ENCODE peak calls at places on chromosomes 1 and 21, in six cellular contexts. O is A549, H is K562, X is endothelial cell of umbilical vein, L is GM12878, Q is HepG2. E is an unnamed sample.

GRCh38 chr1:103457856-103458255 is 67.6 kb upstream of the RNPC3 start:
- DNase-seq in L (no peak), H (no peak), X (no peak), Q (no peak), O (no peak), E (no peak)

GRCh38 chr1:21886486-21887215 is 50.5 kb downstream of the HSPG2 start:
- DNase-seq in H (peak), O (no peak), Q (no peak), X (no peak), L (no peak), E (no peak)

GRCh38 chr1:161929137-161929536 is 94.5 kb downstream of the OLFML2B start:
- DNase-seq in L (no peak), X (no peak), H (no peak), O (no peak), Q (no peak), E (no peak)

GRCh38 chr1:9292361-9293240 is at the start of gene SPSB1:
- DNase-seq in Q (peak), H (peak), X (peak), O (no peak), L (no peak), E (peak)

GRCh38 chr1:22747021-22747734 is 36.5 kb downstream of the EPHB2 start:
- DNase-seq in L (no peak), X (peak), H (no peak), Q (no peak), O (peak), E (no peak)

GRCh38 chr1:25973610-25974355 is 24.1 kb downstream of the PAFAH2 start:
- DNase-seq in L (no peak), H (no peak), X (no peak), Q (no peak), O (no peak), E (no peak)

GRCh38 chr1:92877081-92877711 is 45.4 kb downstream of the RPL5 start:
- DNase-seq in X (no peak), H (no peak), Q (no peak), L (no peak), O (no peak), E (no peak)

GRCh38 chr1:116498789-116499628 is 71.8 kb downstream of the CD58 start:
- DNase-seq in H (peak), L (no peak), Q (peak), O (peak), X (peak), E (peak)

GRCh38 chr21:38355992-38356781 is 99.4 kb downstream of the KCNJ15 start:
- DNase-seq in O (peak), H (peak), Q (peak), X (peak), L (peak), E (peak)

GRCh38 chr1:234874291-234875288 is 254.0 kb downstream of the TOMM20 start:
- DNase-seq in L (no peak), X (no peak), Q (peak), H (peak), O (no peak), E (peak)

GRCh38 chr1:213423041-213423440 is 372.0 kb downstream of the RPS6KC1 start:
- DNase-seq in L (no peak), H (no peak), O (no peak), Q (no peak), X (no peak), E (no peak)

GRCh38 chr1:156228501-156228900 is 13.5 kb upstream of the BGLAP start:
- DNase-seq in H (no peak), L (no peak), X (no peak), O (no peak), Q (no peak), E (no peak)

GRCh38 chr1:156221986-156222692 is 9.3 kb downstream of the PMF1 start:
- DNase-seq in Q (no peak), X (no peak), H (no peak), L (no peak), O (no peak), E (no peak)

GRCh38 chr1:156226782-156227181 is 14.0 kb downstream of the PMF1 start:
- DNase-seq in X (no peak), L (no peak), H (no peak), Q (no peak), O (no peak), E (no peak)

GRCh38 chr1:156226116-156226538 is 13.3 kb downstream of the PMF1 start:
- DNase-seq in L (peak), X (no peak), H (no peak), O (no peak), Q (no peak), E (no peak)

DNA sequence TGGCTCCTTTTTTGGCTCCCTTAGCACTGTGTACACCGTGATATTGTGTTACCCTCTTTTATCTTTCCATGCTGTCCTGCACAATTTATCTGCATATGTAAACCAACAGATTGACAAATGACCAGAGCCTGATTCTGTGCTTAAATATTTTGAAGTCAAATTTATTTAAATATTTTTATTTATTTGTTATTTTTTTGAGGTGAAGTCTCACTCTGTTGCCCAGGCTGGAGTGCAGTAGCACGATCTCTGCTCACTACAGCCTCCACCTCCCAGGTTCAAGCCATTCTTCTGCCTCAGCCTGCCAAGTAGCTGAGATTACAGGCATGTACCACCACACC is 12.8 kb downstream of the PMF1 start:
- DNase-seq in H (no peak), L (no peak), X (no peak), Q (no peak), O (no peak), E (no peak)
- TF ChIP-seq CTCF in H (no peak), L (no peak), X (no peak), Q (no peak), O (peak), E (no peak)

GRCh38 chr1:98865796-98866195 is 138.9 kb downstream of the PLPPR5 start:
- DNase-seq in L (no peak), Q (no peak), O (no peak), X (no peak), H (no peak), E (no peak)
- TF ChIP-seq MYC in L (no peak), Q (no peak), O (no peak), X (no peak), H (no peak), E (no peak)

GRCh38 chr1:240691521-240692338 is 79.8 kb upstream of the GREM2 start:
- DNase-seq in H (peak), X (no peak), Q (peak), L (no peak), O (peak), E (peak)
- TF ChIP-seq CTCF in H (no peak), X (no peak), Q (peak), L (peak), O (peak), E (peak)

GRCh38 chr1:151416231-151416630 is 16.9 kb downstream of the PSMB4 start:
- DNase-seq in Q (no peak), X (no peak), H (no peak), L (no peak), O (no peak), E (peak)

GRCh38 chr1:151418048-151418447 is 18.7 kb downstream of the PSMB4 start:
- DNase-seq in L (no peak), O (no peak), Q (no peak), X (no peak), H (no peak), E (no peak)

GRCh38 chr1:151425103-151425502 is 25.7 kb downstream of the PSMB4 start:
- DNase-seq in L (no peak), Q (no peak), H (no peak), X (no peak), O (no peak), E (no peak)

GRCh38 chr1:151419819-151420218 is 20.4 kb downstream of the PSMB4 start:
- DNase-seq in X (no peak), L (no peak), Q (no peak), O (no peak), H (no peak), E (no peak)
- TF ChIP-seq MYC in X (no peak), L (no peak), Q (no peak), O (no peak), H (no peak), E (no peak)

DNA sequence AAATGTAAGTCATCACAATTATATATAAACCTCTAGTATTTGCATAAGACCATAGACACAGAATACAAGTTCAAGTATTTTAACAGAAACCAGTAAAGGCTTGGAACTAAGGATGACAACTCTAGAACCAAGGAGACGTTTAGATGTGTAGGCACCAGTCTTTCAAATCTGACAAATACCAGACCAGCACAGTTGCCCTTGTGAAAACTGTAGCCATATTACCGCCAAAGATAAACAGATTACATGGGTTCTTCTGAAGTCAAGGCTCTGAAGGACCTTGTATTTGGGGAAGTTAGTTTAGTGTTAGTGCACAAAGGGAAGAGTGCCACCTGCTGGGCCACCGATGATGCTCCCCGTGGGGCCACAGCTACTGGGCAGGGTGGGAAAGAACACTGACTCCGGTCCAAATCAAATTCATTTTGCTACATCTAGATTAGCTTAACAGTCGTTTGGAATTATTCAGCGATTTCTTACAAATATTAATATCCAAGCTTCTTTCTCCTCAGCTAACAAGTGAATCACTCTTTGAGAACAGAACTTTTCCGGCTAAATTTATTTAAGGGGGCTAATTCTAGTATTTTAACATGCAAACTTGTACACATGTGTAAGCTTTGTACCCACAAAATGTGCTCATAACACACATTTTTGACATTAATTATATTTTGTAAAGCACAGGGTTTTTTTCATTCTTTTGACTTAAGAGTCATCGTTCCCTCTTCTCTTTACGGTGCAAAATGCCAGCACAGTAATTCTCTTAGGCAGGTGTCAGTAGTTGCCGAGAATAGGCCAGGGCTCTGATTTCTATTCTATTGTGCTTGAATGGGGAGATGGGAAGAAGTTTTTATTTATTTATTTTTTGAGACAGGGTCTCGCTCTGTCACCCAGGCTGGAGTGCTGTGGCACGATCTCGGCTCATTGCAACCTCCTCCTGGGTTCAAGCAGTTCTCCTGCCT is 8.0 kb upstream of the NIBAN1 start:
- DNase-seq in L (no peak), X (peak), H (peak), Q (peak), O (peak), E (peak)
- TF ChIP-seq CTCF in L (peak), X (peak), H (peak), Q (peak), O (peak), E (peak)

GRCh38 chr1:105208581-105208980 is 1458.9 kb downstream of the AMY1C start:
- DNase-seq in H (no peak), L (no peak), X (no peak), Q (no peak), O (no peak), E (no peak)
- TF ChIP-seq MYC in H (no peak), L (no peak), X (no peak), Q (no peak), O (no peak), E (no peak)

GRCh38 chr1:45490623-45491463 is at the start of gene TESK2:
- DNase-seq in H (peak), O (peak), L (peak), X (peak), Q (peak), E (peak)
- TF ChIP-seq CTCF in H (no peak), O (no peak), L (peak), X (no peak), Q (no peak), E (no peak)

DNA sequence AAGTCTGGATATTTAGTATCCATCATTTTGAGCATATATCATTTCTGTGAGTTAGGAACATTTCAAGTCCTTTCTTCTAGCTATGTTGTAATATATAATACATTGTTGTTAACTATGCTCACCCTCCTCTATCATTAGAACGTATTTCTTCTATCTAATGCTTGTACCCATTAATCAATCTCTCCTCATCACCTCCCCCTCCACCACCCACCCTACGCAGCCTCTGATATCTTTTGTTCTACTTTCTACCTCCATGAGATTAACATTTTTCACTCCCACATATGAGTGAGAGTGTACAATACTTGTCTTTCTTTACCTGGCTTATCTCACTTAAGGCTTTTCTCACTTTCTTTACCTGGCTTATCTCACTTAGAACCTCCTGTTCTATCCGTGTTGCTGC is 156.2 kb downstream of the FMN2 start:
- DNase-seq in O (no peak), Q (no peak), X (no peak), H (no peak), L (no peak), E (no peak)
- TF ChIP-seq MYC in O (no peak), Q (no peak), X (no peak), H (no peak), L (no peak), E (no peak)